ENCODE peak calls at places on chromosomes 3 and 15, in eight cellular contexts. Y, O, I, T, E, X, V and K are unnamed samples.

GRCh38 chr3:95721938-95722337 is 1092.5 kb upstream of the EPHA6 start:
- DNase-seq in Y (peak; percentile 4), O (no peak), I (no peak), T (no peak), E (peak; percentile 10), X (no peak), V (no peak), K (no peak)

GRCh38 chr3:114411811-114412803 is 118.3 kb downstream of the TIGIT start:
- DNase-seq in Y (no peak), O (peak; percentile 61), I (peak; percentile 81), T (no peak), E (peak; percentile 57), X (peak; percentile 22), V (peak; percentile 13), K (no peak)

GRCh38 chr3:145776782-145777408 is 384.1 kb downstream of the PLOD2 start:
- DNase-seq in Y (no peak), O (peak; percentile 73), I (peak; percentile 38), T (peak; percentile 55), E (peak; percentile 16), X (peak; percentile 70), V (peak; percentile 49), K (peak; percentile 47)

GRCh38 chr3:13505147-13506130 is 25.3 kb downstream of the HDAC11 start:
- DNase-seq in Y (no peak), O (no peak), I (no peak), T (no peak), E (no peak), X (no peak), V (no peak), K (no peak)

GRCh38 chr3:138949445-138950005 is 2.5 kb downstream of the FOXL2NB start:
- DNase-seq in Y (no peak), O (no peak), I (no peak), T (no peak), E (no peak), X (no peak), V (no peak), K (no peak)

GRCh38 chr3:4772171-4772804 is 206.9 kb upstream of the BHLHE40 start:
- DNase-seq in Y (no peak), O (no peak), I (peak; percentile 30), T (peak; percentile 85), E (no peak), X (peak; percentile 96), V (peak; percentile 88), K (no peak)

GRCh38 chr3:170792511-170792910 is 77.5 kb downstream of the RPL22L1 start:
- DNase-seq in Y (no peak), O (no peak), I (no peak), T (no peak), E (no peak), X (no peak), V (no peak), K (no peak)

GRCh38 chr3:124656531-124656930 is 73.7 kb upstream of the UMPS start:
- DNase-seq in Y (no peak), O (no peak), I (no peak), T (no peak), E (no peak), X (no peak), V (no peak), K (no peak)

GRCh38 chr3:58141766-58142345 is 68.9 kb downstream of the DNASE1L3 start:
- DNase-seq in Y (no peak), O (no peak), I (no peak), T (no peak), E (no peak), X (no peak), V (no peak), K (no peak)

GRCh38 chr15:65836665-65837064 is 32.6 kb upstream of the RAB11A start:
- DNase-seq in Y (no peak), O (no peak), I (no peak), T (no peak), E (no peak), X (no peak), V (no peak), K (no peak)

GRCh38 chr15:70469651-70470555 is 293.5 kb downstream of the UACA start:
- DNase-seq in Y (no peak), O (no peak), I (no peak), T (no peak), E (no peak), X (no peak), V (no peak), K (no peak)

GRCh38 chr15:51155906-51156305 is 61.2 kb upstream of the TNFAIP8L3 start:
- DNase-seq in Y (no peak), O (no peak), I (no peak), T (no peak), E (no peak), X (no peak), V (no peak), K (no peak)

GRCh38 chr15:41494922-41495735 is 1.5 kb downstream of the ITPKA start:
- DNase-seq in Y (peak; percentile 40), O (no peak), I (no peak), T (peak; percentile 66), E (no peak), X (no peak), V (no peak), K (no peak)

GRCh38 chr15:68408526-68408925 is 23.4 kb downstream of the ITGA11 start:
- DNase-seq in Y (no peak), O (no peak), I (no peak), T (peak; percentile 5), E (no peak), X (no peak), V (no peak), K (no peak)

GRCh38 chr15:66745530-66746230 is 43.6 kb downstream of the SMAD6 start:
- DNase-seq in Y (no peak), O (no peak), I (no peak), T (no peak), E (no peak), X (no peak), V (no peak), K (no peak)

GRCh38 chr3:157865449-157865862 is 240.8 kb downstream of the SHOX2 start:
- DNase-seq in Y (peak; percentile 1), O (peak; percentile 59), I (no peak), T (peak; percentile 44), E (no peak), X (no peak), V (peak; percentile 23), K (peak; percentile 23)

GRCh38 chr15:88606437-88606794 is 14.7 kb upstream of the AEN start:
- DNase-seq in Y (no peak), O (no peak), I (no peak), T (no peak), E (no peak), X (no peak), V (no peak), K (no peak)

GRCh38 chr15:75349851-75350588 is 3.2 kb downstream of the NEIL1 start:
- DNase-seq in Y (peak; percentile 93), O (no peak), I (no peak), T (peak; percentile 34), E (no peak), X (peak; percentile 45), V (no peak), K (peak; percentile 97)

DNA sequence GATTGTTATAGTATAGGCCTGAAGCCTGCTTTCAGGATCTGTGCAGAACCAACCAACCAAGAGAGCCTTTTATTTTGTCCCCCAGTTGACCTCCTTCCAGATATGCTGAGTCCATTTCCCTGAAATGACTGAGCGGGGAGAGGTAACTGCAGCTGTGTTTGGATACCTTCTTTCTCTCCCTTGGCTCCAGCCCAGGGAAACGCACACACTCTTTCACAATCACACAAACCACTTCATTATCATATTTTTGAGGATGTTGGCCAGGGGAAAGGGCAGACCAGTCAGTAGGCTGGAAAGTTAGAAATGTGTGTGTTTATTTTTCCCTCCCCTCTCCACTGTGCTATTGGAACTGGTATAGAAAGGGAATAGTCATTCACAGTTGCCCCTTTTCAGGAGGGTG is 417.7 kb upstream of the TBL1XR1 start:
- DNase-seq in Y (no peak), O (no peak), I (peak; percentile 82), T (peak; percentile 69), E (peak; percentile 82), X (peak; percentile 89), V (peak; percentile 72), K (no peak)
- H3K4me3 ChIP-seq in Y (no peak overlapping the region), O (no peak overlapping the region), I (no peak overlapping the region), T (no peak overlapping the region), E (no peak overlapping the region), X (no peak overlapping the region), V (no peak overlapping the region), K (no peak overlapping the region)

GRCh38 chr3:147398841-147399534 is 7.4 kb downstream of the ZIC4 start:
- DNase-seq in Y (no peak), O (no peak), I (no peak), T (no peak), E (no peak), X (no peak), V (no peak), K (no peak)

GRCh38 chr3:147395975-147396708 is 10.2 kb downstream of the ZIC4 start:
- DNase-seq in Y (no peak), O (no peak), I (no peak), T (no peak), E (no peak), X (no peak), V (no peak), K (no peak)

GRCh38 chr3:147397911-147398809 is 8.2 kb downstream of the ZIC4 start:
- DNase-seq in Y (no peak), O (no peak), I (no peak), T (no peak), E (no peak), X (no peak), V (no peak), K (no peak)

GRCh38 chr3:147397155-147397888 is 9.0 kb downstream of the ZIC4 start:
- DNase-seq in Y (no peak), O (no peak), I (no peak), T (no peak), E (no peak), X (no peak), V (no peak), K (no peak)

GRCh38 chr3:147396709-147397046 is 9.7 kb downstream of the ZIC4 start:
- DNase-seq in Y (no peak), O (no peak), I (no peak), T (no peak), E (no peak), X (no peak), V (no peak), K (no peak)
- H3K4me3 ChIP-seq in Y (no peak overlapping the region), O (no peak overlapping the region), I (no peak overlapping the region), T (no peak overlapping the region), E (no peak overlapping the region), X (no peak overlapping the region), V (no peak overlapping the region), K (no peak overlapping the region)

DNA sequence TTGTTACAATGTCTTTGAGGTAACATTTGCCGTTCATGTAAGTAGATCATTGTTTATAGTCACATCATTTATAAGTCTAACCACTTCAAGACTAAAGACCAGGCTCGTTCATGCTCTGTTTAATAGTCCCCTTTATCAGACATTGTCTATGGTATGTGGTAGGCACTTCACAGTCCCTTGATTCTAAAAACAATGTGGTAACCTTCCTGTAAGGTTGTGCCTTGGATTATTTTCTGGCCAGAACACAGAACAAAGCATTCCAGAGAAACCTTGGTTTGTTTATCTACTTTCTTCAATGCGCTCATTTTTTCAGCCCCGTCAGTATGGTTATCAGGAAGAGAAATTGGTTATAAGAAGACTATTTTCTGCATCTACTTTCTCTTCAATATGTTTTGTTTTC is 16.3 kb upstream of the ST3GAL6 start:
- DNase-seq in Y (no peak), O (no peak), I (no peak), T (no peak), E (no peak), X (no peak), V (no peak), K (no peak)
- H3K4me3 ChIP-seq in Y (no peak overlapping the region), O (no peak overlapping the region), I (no peak overlapping the region), T (no peak overlapping the region), E (no peak overlapping the region), X (no peak overlapping the region), V (no peak overlapping the region), K (no peak overlapping the region)

DNA sequence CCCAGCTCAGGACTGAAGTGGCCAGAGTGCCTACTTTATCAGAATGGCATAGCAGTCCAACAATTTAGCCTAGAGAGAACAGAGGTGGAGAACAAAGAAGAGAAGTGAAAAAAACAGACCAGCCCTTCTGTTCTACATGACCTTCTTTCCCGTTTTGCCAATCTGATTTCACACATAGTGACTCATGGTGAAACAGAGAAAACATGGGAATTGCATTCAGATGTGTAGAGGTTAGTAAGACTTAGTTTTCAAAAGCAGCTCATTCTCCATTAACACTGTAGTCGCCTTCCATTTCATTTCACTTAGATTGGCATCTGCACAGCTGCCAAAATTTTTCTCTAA is 440 bp upstream of the ARL6IP5 start:
- DNase-seq in Y (no peak), O (peak; percentile 3), I (peak; percentile 79), T (no peak), E (peak; percentile 76), X (peak; percentile 50), V (no peak), K (no peak)
- H3K4me3 ChIP-seq in Y (peak overlapping the region; percentile 95), O (peak overlapping the region; percentile 64), I (peak overlapping the region; percentile 81), T (peak overlapping the region; percentile 68), E (peak overlapping the region; percentile 82), X (peak overlapping the region; percentile 89), V (peak overlapping the region; percentile 86), K (peak overlapping the region; percentile 73)